ENCODE peak calls at places on chromosome 12, in ten cellular contexts. One of them, this sample, is unnamed.

GRCh38 chr12:51439330-51439729 is 14.7 kb downstream of the SLC4A8 start:
- DNase-seq in GM03348: no peak
- DNase-seq in GM23248: no peak
- DNase-seq in activated T-cell treated with anti-CD3 and anti-CD28 coated beads, Interleukin-2, amount 50 U/mL, for 72 hours: no peak
- DNase-seq in GM12891: no peak
- DNase-seq in activated CD4-positive, alpha-beta T cell treated with anti-CD3 and anti-CD28 coated beads for 24 hours: no peak
- DNase-seq in type B pancreatic cell: no peak
- DNase-seq in stimulated activated CD8-positive, alpha-beta memory T cell treated with anti-CD3 and anti-CD28 coated beads, Interleukin-7, amount 100 ng/mL, for 1 hour: no peak
- DNase-seq in activated CD8-positive, alpha-beta T cell treated with anti-CD3 and anti-CD28 coated beads for 36 hours: no peak
- DNase-seq in right lobe of liver: no peak
- DNase-seq in this sample: no peak

GRCh38 chr12:108214486-108214885 is 85.4 kb downstream of the WSCD2 start:
- DNase-seq in activated CD8-positive, alpha-beta T cell treated with anti-CD3 and anti-CD28 coated beads for 36 hours: peak
- DNase-seq in GM23248: peak
- DNase-seq in activated T-cell treated with anti-CD3 and anti-CD28 coated beads, Interleukin-2, amount 50 U/mL, for 72 hours: peak
- DNase-seq in stimulated activated CD8-positive, alpha-beta memory T cell treated with anti-CD3 and anti-CD28 coated beads, Interleukin-7, amount 100 ng/mL, for 1 hour: no peak
- DNase-seq in GM03348: peak
- DNase-seq in activated CD4-positive, alpha-beta T cell treated with anti-CD3 and anti-CD28 coated beads for 24 hours: peak
- DNase-seq in right lobe of liver: no peak
- DNase-seq in GM12891: peak
- DNase-seq in type B pancreatic cell: no peak
- DNase-seq in this sample: peak

GRCh38 chr12:2456813-2457186 is 338.0 kb upstream of the FKBP4 start:
- DNase-seq in GM03348: no peak
- DNase-seq in activated CD4-positive, alpha-beta T cell treated with anti-CD3 and anti-CD28 coated beads for 24 hours: no peak
- DNase-seq in right lobe of liver: no peak
- DNase-seq in activated CD8-positive, alpha-beta T cell treated with anti-CD3 and anti-CD28 coated beads for 36 hours: no peak
- DNase-seq in GM23248: no peak
- DNase-seq in type B pancreatic cell: no peak
- DNase-seq in GM12891: no peak
- DNase-seq in activated T-cell treated with anti-CD3 and anti-CD28 coated beads, Interleukin-2, amount 50 U/mL, for 72 hours: no peak
- DNase-seq in stimulated activated CD8-positive, alpha-beta memory T cell treated with anti-CD3 and anti-CD28 coated beads, Interleukin-7, amount 100 ng/mL, for 1 hour: no peak
- DNase-seq in this sample: no peak

GRCh38 chr12:75981773-75982564 is 49.6 kb downstream of the PHLDA1 start:
- DNase-seq in right lobe of liver: no peak
- DNase-seq in activated CD4-positive, alpha-beta T cell treated with anti-CD3 and anti-CD28 coated beads for 24 hours: no peak
- DNase-seq in stimulated activated CD8-positive, alpha-beta memory T cell treated with anti-CD3 and anti-CD28 coated beads, Interleukin-7, amount 100 ng/mL, for 1 hour: no peak
- DNase-seq in GM23248: no peak
- DNase-seq in activated T-cell treated with anti-CD3 and anti-CD28 coated beads, Interleukin-2, amount 50 U/mL, for 72 hours: no peak
- DNase-seq in type B pancreatic cell: no peak
- DNase-seq in GM12891: no peak
- DNase-seq in GM03348: no peak
- DNase-seq in activated CD8-positive, alpha-beta T cell treated with anti-CD3 and anti-CD28 coated beads for 36 hours: no peak
- DNase-seq in this sample: no peak

GRCh38 chr12:29026419-29026818 is 122.7 kb upstream of the FAR2 start:
- DNase-seq in right lobe of liver: no peak
- DNase-seq in GM12891: no peak
- DNase-seq in stimulated activated CD8-positive, alpha-beta memory T cell treated with anti-CD3 and anti-CD28 coated beads, Interleukin-7, amount 100 ng/mL, for 1 hour: no peak
- DNase-seq in activated CD8-positive, alpha-beta T cell treated with anti-CD3 and anti-CD28 coated beads for 36 hours: peak
- DNase-seq in activated CD4-positive, alpha-beta T cell treated with anti-CD3 and anti-CD28 coated beads for 24 hours: no peak
- DNase-seq in GM23248: no peak
- DNase-seq in type B pancreatic cell: no peak
- DNase-seq in GM03348: no peak
- DNase-seq in activated T-cell treated with anti-CD3 and anti-CD28 coated beads, Interleukin-2, amount 50 U/mL, for 72 hours: peak
- DNase-seq in this sample: no peak

GRCh38 chr12:26530461-26530860 is 302.5 kb downstream of the ITPR2 start:
- DNase-seq in type B pancreatic cell: no peak
- DNase-seq in GM23248: no peak
- DNase-seq in activated CD8-positive, alpha-beta T cell treated with anti-CD3 and anti-CD28 coated beads for 36 hours: no peak
- DNase-seq in GM12891: no peak
- DNase-seq in GM03348: no peak
- DNase-seq in right lobe of liver: no peak
- DNase-seq in activated T-cell treated with anti-CD3 and anti-CD28 coated beads, Interleukin-2, amount 50 U/mL, for 72 hours: no peak
- DNase-seq in stimulated activated CD8-positive, alpha-beta memory T cell treated with anti-CD3 and anti-CD28 coated beads, Interleukin-7, amount 100 ng/mL, for 1 hour: no peak
- DNase-seq in activated CD4-positive, alpha-beta T cell treated with anti-CD3 and anti-CD28 coated beads for 24 hours: no peak
- DNase-seq in this sample: no peak

GRCh38 chr12:45483571-45483970 is 245.9 kb upstream of the ARID2 start:
- DNase-seq in activated CD8-positive, alpha-beta T cell treated with anti-CD3 and anti-CD28 coated beads for 36 hours: no peak
- DNase-seq in activated T-cell treated with anti-CD3 and anti-CD28 coated beads, Interleukin-2, amount 50 U/mL, for 72 hours: no peak
- DNase-seq in activated CD4-positive, alpha-beta T cell treated with anti-CD3 and anti-CD28 coated beads for 24 hours: no peak
- DNase-seq in stimulated activated CD8-positive, alpha-beta memory T cell treated with anti-CD3 and anti-CD28 coated beads, Interleukin-7, amount 100 ng/mL, for 1 hour: no peak
- DNase-seq in GM03348: no peak
- DNase-seq in GM12891: no peak
- DNase-seq in GM23248: peak
- DNase-seq in type B pancreatic cell: no peak
- DNase-seq in right lobe of liver: peak
- DNase-seq in this sample: no peak

GRCh38 chr12:83461326-83461985 is 774.8 kb downstream of the TMTC2 start:
- DNase-seq in right lobe of liver: no peak
- DNase-seq in type B pancreatic cell: no peak
- DNase-seq in GM23248: peak
- DNase-seq in activated CD8-positive, alpha-beta T cell treated with anti-CD3 and anti-CD28 coated beads for 36 hours: no peak
- DNase-seq in stimulated activated CD8-positive, alpha-beta memory T cell treated with anti-CD3 and anti-CD28 coated beads, Interleukin-7, amount 100 ng/mL, for 1 hour: no peak
- DNase-seq in activated CD4-positive, alpha-beta T cell treated with anti-CD3 and anti-CD28 coated beads for 24 hours: no peak
- DNase-seq in activated T-cell treated with anti-CD3 and anti-CD28 coated beads, Interleukin-2, amount 50 U/mL, for 72 hours: no peak
- DNase-seq in GM12891: no peak
- DNase-seq in GM03348: peak
- DNase-seq in this sample: no peak

GRCh38 chr12:10395390-10395998 is 5.7 kb upstream of the KLRK1 start:
- DNase-seq in activated T-cell treated with anti-CD3 and anti-CD28 coated beads, Interleukin-2, amount 50 U/mL, for 72 hours: no peak
- DNase-seq in GM23248: peak
- DNase-seq in activated CD4-positive, alpha-beta T cell treated with anti-CD3 and anti-CD28 coated beads for 24 hours: no peak
- DNase-seq in type B pancreatic cell: no peak
- DNase-seq in GM03348: peak
- DNase-seq in GM12891: no peak
- DNase-seq in activated CD8-positive, alpha-beta T cell treated with anti-CD3 and anti-CD28 coated beads for 36 hours: no peak
- DNase-seq in right lobe of liver: no peak
- DNase-seq in stimulated activated CD8-positive, alpha-beta memory T cell treated with anti-CD3 and anti-CD28 coated beads, Interleukin-7, amount 100 ng/mL, for 1 hour: no peak
- DNase-seq in this sample: no peak

GRCh38 chr12:6312529-6313325 is 2.2 kb downstream of the PLEKHG6 start:
- DNase-seq in activated CD8-positive, alpha-beta T cell treated with anti-CD3 and anti-CD28 coated beads for 36 hours: peak
- DNase-seq in GM03348: peak
- DNase-seq in GM12891: no peak
- DNase-seq in type B pancreatic cell: peak
- DNase-seq in GM23248: peak
- DNase-seq in activated CD4-positive, alpha-beta T cell treated with anti-CD3 and anti-CD28 coated beads for 24 hours: no peak
- DNase-seq in stimulated activated CD8-positive, alpha-beta memory T cell treated with anti-CD3 and anti-CD28 coated beads, Interleukin-7, amount 100 ng/mL, for 1 hour: no peak
- DNase-seq in activated T-cell treated with anti-CD3 and anti-CD28 coated beads, Interleukin-2, amount 50 U/mL, for 72 hours: no peak
- DNase-seq in right lobe of liver: no peak
- DNase-seq in this sample: no peak

GRCh38 chr12:115736360-115736759 is 541.1 kb downstream of the MED13L start:
- DNase-seq in activated T-cell treated with anti-CD3 and anti-CD28 coated beads, Interleukin-2, amount 50 U/mL, for 72 hours: no peak
- DNase-seq in activated CD8-positive, alpha-beta T cell treated with anti-CD3 and anti-CD28 coated beads for 36 hours: no peak
- DNase-seq in stimulated activated CD8-positive, alpha-beta memory T cell treated with anti-CD3 and anti-CD28 coated beads, Interleukin-7, amount 100 ng/mL, for 1 hour: no peak
- DNase-seq in GM23248: no peak
- DNase-seq in right lobe of liver: no peak
- DNase-seq in type B pancreatic cell: no peak
- DNase-seq in GM12891: no peak
- DNase-seq in GM03348: no peak
- DNase-seq in activated CD4-positive, alpha-beta T cell treated with anti-CD3 and anti-CD28 coated beads for 24 hours: no peak
- DNase-seq in this sample: no peak

GRCh38 chr12:108516511-108517275 is 1.6 kb downstream of the FICD start:
- DNase-seq in GM23248: peak
- DNase-seq in GM12891: no peak
- DNase-seq in GM03348: peak
- DNase-seq in stimulated activated CD8-positive, alpha-beta memory T cell treated with anti-CD3 and anti-CD28 coated beads, Interleukin-7, amount 100 ng/mL, for 1 hour: no peak
- DNase-seq in right lobe of liver: no peak
- DNase-seq in type B pancreatic cell: no peak
- DNase-seq in activated CD4-positive, alpha-beta T cell treated with anti-CD3 and anti-CD28 coated beads for 24 hours: no peak
- DNase-seq in activated T-cell treated with anti-CD3 and anti-CD28 coated beads, Interleukin-2, amount 50 U/mL, for 72 hours: no peak
- DNase-seq in activated CD8-positive, alpha-beta T cell treated with anti-CD3 and anti-CD28 coated beads for 36 hours: no peak
- DNase-seq in this sample: no peak

GRCh38 chr12:87253157-87253556 is 776.0 kb downstream of the C12orf50 start:
- DNase-seq in right lobe of liver: no peak
- DNase-seq in activated CD8-positive, alpha-beta T cell treated with anti-CD3 and anti-CD28 coated beads for 36 hours: no peak
- DNase-seq in activated T-cell treated with anti-CD3 and anti-CD28 coated beads, Interleukin-2, amount 50 U/mL, for 72 hours: no peak
- DNase-seq in stimulated activated CD8-positive, alpha-beta memory T cell treated with anti-CD3 and anti-CD28 coated beads, Interleukin-7, amount 100 ng/mL, for 1 hour: no peak
- DNase-seq in type B pancreatic cell: no peak
- DNase-seq in GM03348: no peak
- DNase-seq in activated CD4-positive, alpha-beta T cell treated with anti-CD3 and anti-CD28 coated beads for 24 hours: no peak
- DNase-seq in GM12891: no peak
- DNase-seq in GM23248: no peak
- DNase-seq in this sample: no peak

GRCh38 chr12:131273291-131273845 is 319.7 kb downstream of the ADGRD1 start:
- DNase-seq in activated CD4-positive, alpha-beta T cell treated with anti-CD3 and anti-CD28 coated beads for 24 hours: no peak
- DNase-seq in stimulated activated CD8-positive, alpha-beta memory T cell treated with anti-CD3 and anti-CD28 coated beads, Interleukin-7, amount 100 ng/mL, for 1 hour: no peak
- DNase-seq in GM23248: no peak
- DNase-seq in type B pancreatic cell: no peak
- DNase-seq in activated CD8-positive, alpha-beta T cell treated with anti-CD3 and anti-CD28 coated beads for 36 hours: no peak
- DNase-seq in GM03348: no peak
- DNase-seq in right lobe of liver: no peak
- DNase-seq in activated T-cell treated with anti-CD3 and anti-CD28 coated beads, Interleukin-2, amount 50 U/mL, for 72 hours: no peak
- DNase-seq in GM12891: no peak
- DNase-seq in this sample: no peak

GRCh38 chr12:113198286-113198685 is 12.8 kb downstream of the RITA1 start:
- DNase-seq in GM23248: no peak
- DNase-seq in right lobe of liver: no peak
- DNase-seq in stimulated activated CD8-positive, alpha-beta memory T cell treated with anti-CD3 and anti-CD28 coated beads, Interleukin-7, amount 100 ng/mL, for 1 hour: no peak
- DNase-seq in activated T-cell treated with anti-CD3 and anti-CD28 coated beads, Interleukin-2, amount 50 U/mL, for 72 hours: no peak
- DNase-seq in GM12891: no peak
- DNase-seq in type B pancreatic cell: no peak
- DNase-seq in GM03348: no peak
- DNase-seq in activated CD8-positive, alpha-beta T cell treated with anti-CD3 and anti-CD28 coated beads for 36 hours: no peak
- DNase-seq in activated CD4-positive, alpha-beta T cell treated with anti-CD3 and anti-CD28 coated beads for 24 hours: no peak
- DNase-seq in this sample: no peak

GRCh38 chr12:52876371-52876770 is 27.6 kb upstream of the KRT78 start:
- DNase-seq in activated T-cell treated with anti-CD3 and anti-CD28 coated beads, Interleukin-2, amount 50 U/mL, for 72 hours: no peak
- DNase-seq in GM23248: no peak
- DNase-seq in GM03348: no peak
- DNase-seq in type B pancreatic cell: no peak
- DNase-seq in stimulated activated CD8-positive, alpha-beta memory T cell treated with anti-CD3 and anti-CD28 coated beads, Interleukin-7, amount 100 ng/mL, for 1 hour: no peak
- DNase-seq in activated CD4-positive, alpha-beta T cell treated with anti-CD3 and anti-CD28 coated beads for 24 hours: no peak
- DNase-seq in activated CD8-positive, alpha-beta T cell treated with anti-CD3 and anti-CD28 coated beads for 36 hours: no peak
- DNase-seq in right lobe of liver: no peak
- DNase-seq in GM12891: no peak
- DNase-seq in this sample: no peak

GRCh38 chr12:72560370-72560769 is 288.2 kb downstream of the TRHDE start:
- DNase-seq in activated CD8-positive, alpha-beta T cell treated with anti-CD3 and anti-CD28 coated beads for 36 hours: no peak
- DNase-seq in GM23248: no peak
- DNase-seq in GM03348: no peak
- DNase-seq in activated T-cell treated with anti-CD3 and anti-CD28 coated beads, Interleukin-2, amount 50 U/mL, for 72 hours: no peak
- DNase-seq in right lobe of liver: no peak
- DNase-seq in stimulated activated CD8-positive, alpha-beta memory T cell treated with anti-CD3 and anti-CD28 coated beads, Interleukin-7, amount 100 ng/mL, for 1 hour: no peak
- DNase-seq in type B pancreatic cell: no peak
- DNase-seq in activated CD4-positive, alpha-beta T cell treated with anti-CD3 and anti-CD28 coated beads for 24 hours: no peak
- DNase-seq in GM12891: no peak
- DNase-seq in this sample: no peak

GRCh38 chr12:51897181-51897580 is 9.3 kb downstream of the ANKRD33 start:
- DNase-seq in GM03348: peak
- DNase-seq in activated CD4-positive, alpha-beta T cell treated with anti-CD3 and anti-CD28 coated beads for 24 hours: no peak
- DNase-seq in activated CD8-positive, alpha-beta T cell treated with anti-CD3 and anti-CD28 coated beads for 36 hours: no peak
- DNase-seq in stimulated activated CD8-positive, alpha-beta memory T cell treated with anti-CD3 and anti-CD28 coated beads, Interleukin-7, amount 100 ng/mL, for 1 hour: no peak
- DNase-seq in activated T-cell treated with anti-CD3 and anti-CD28 coated beads, Interleukin-2, amount 50 U/mL, for 72 hours: no peak
- DNase-seq in type B pancreatic cell: no peak
- DNase-seq in right lobe of liver: no peak
- DNase-seq in GM12891: no peak
- DNase-seq in GM23248: peak
- DNase-seq in this sample: no peak

GRCh38 chr12:6122211-6122610 is 2.3 kb downstream of the VWF start:
- DNase-seq in activated T-cell treated with anti-CD3 and anti-CD28 coated beads, Interleukin-2, amount 50 U/mL, for 72 hours: no peak
- DNase-seq in type B pancreatic cell: no peak
- DNase-seq in GM03348: no peak
- DNase-seq in stimulated activated CD8-positive, alpha-beta memory T cell treated with anti-CD3 and anti-CD28 coated beads, Interleukin-7, amount 100 ng/mL, for 1 hour: no peak
- DNase-seq in GM23248: no peak
- DNase-seq in activated CD8-positive, alpha-beta T cell treated with anti-CD3 and anti-CD28 coated beads for 36 hours: no peak
- DNase-seq in right lobe of liver: no peak
- DNase-seq in activated CD4-positive, alpha-beta T cell treated with anti-CD3 and anti-CD28 coated beads for 24 hours: no peak
- DNase-seq in GM12891: no peak
- DNase-seq in this sample: no peak

GRCh38 chr12:9674226-9674590 is 4.7 kb downstream of the CLEC2D start:
- DNase-seq in activated CD4-positive, alpha-beta T cell treated with anti-CD3 and anti-CD28 coated beads for 24 hours: no peak
- DNase-seq in activated T-cell treated with anti-CD3 and anti-CD28 coated beads, Interleukin-2, amount 50 U/mL, for 72 hours: peak
- DNase-seq in stimulated activated CD8-positive, alpha-beta memory T cell treated with anti-CD3 and anti-CD28 coated beads, Interleukin-7, amount 100 ng/mL, for 1 hour: no peak
- DNase-seq in GM03348: no peak
- DNase-seq in type B pancreatic cell: no peak
- DNase-seq in GM12891: no peak
- DNase-seq in right lobe of liver: no peak
- DNase-seq in activated CD8-positive, alpha-beta T cell treated with anti-CD3 and anti-CD28 coated beads for 36 hours: peak
- DNase-seq in GM23248: no peak
- DNase-seq in this sample: no peak

GRCh38 chr12:16573652-16574077 is 32.3 kb downstream of the LMO3 start:
- DNase-seq in GM23248: no peak
- DNase-seq in GM03348: no peak
- DNase-seq in right lobe of liver: peak
- DNase-seq in activated CD8-positive, alpha-beta T cell treated with anti-CD3 and anti-CD28 coated beads for 36 hours: no peak
- DNase-seq in activated T-cell treated with anti-CD3 and anti-CD28 coated beads, Interleukin-2, amount 50 U/mL, for 72 hours: no peak
- DNase-seq in GM12891: no peak
- DNase-seq in activated CD4-positive, alpha-beta T cell treated with anti-CD3 and anti-CD28 coated beads for 24 hours: no peak
- DNase-seq in stimulated activated CD8-positive, alpha-beta memory T cell treated with anti-CD3 and anti-CD28 coated beads, Interleukin-7, amount 100 ng/mL, for 1 hour: no peak
- DNase-seq in type B pancreatic cell: no peak
- DNase-seq in this sample: no peak

GRCh38 chr12:77947326-77947725 is 116.6 kb downstream of the NAV3 start:
- DNase-seq in GM03348: peak
- DNase-seq in type B pancreatic cell: no peak
- DNase-seq in stimulated activated CD8-positive, alpha-beta memory T cell treated with anti-CD3 and anti-CD28 coated beads, Interleukin-7, amount 100 ng/mL, for 1 hour: no peak
- DNase-seq in activated CD4-positive, alpha-beta T cell treated with anti-CD3 and anti-CD28 coated beads for 24 hours: no peak
- DNase-seq in activated T-cell treated with anti-CD3 and anti-CD28 coated beads, Interleukin-2, amount 50 U/mL, for 72 hours: no peak
- DNase-seq in activated CD8-positive, alpha-beta T cell treated with anti-CD3 and anti-CD28 coated beads for 36 hours: no peak
- DNase-seq in GM23248: peak
- DNase-seq in GM12891: no peak
- DNase-seq in right lobe of liver: no peak
- DNase-seq in this sample: no peak

GRCh38 chr12:58414398-58414871 is 473.1 kb downstream of the ATP23 start:
- DNase-seq in activated CD8-positive, alpha-beta T cell treated with anti-CD3 and anti-CD28 coated beads for 36 hours: no peak
- DNase-seq in GM23248: peak
- DNase-seq in activated CD4-positive, alpha-beta T cell treated with anti-CD3 and anti-CD28 coated beads for 24 hours: no peak
- DNase-seq in right lobe of liver: no peak
- DNase-seq in GM03348: no peak
- DNase-seq in activated T-cell treated with anti-CD3 and anti-CD28 coated beads, Interleukin-2, amount 50 U/mL, for 72 hours: no peak
- DNase-seq in type B pancreatic cell: no peak
- DNase-seq in GM12891: no peak
- DNase-seq in stimulated activated CD8-positive, alpha-beta memory T cell treated with anti-CD3 and anti-CD28 coated beads, Interleukin-7, amount 100 ng/mL, for 1 hour: no peak
- DNase-seq in this sample: no peak

This sample was measured in GM19239.